ENCODE peak calls at places on chromosome 4, in five cellular contexts. One of them, this sample, is unnamed.

GRCh38 chr4:176753049-176753448 is 39.7 kb downstream of the VEGFC start:
- DNase-seq in ovary: no peak
- DNase-seq in uterus: no peak
- DNase-seq in thyroid gland: no peak
- DNase-seq in heart left ventricle: no peak
- DNase-seq in this sample: no peak

GRCh38 chr4:120636120-120636630 is 286.4 kb downstream of the PRDM5 start:
- DNase-seq in heart left ventricle: no peak
- DNase-seq in ovary: no peak
- DNase-seq in thyroid gland: no peak
- DNase-seq in uterus: no peak
- DNase-seq in this sample: no peak

GRCh38 chr4:137070614-137071013 is 461.7 kb downstream of the PCDH18 start:
- DNase-seq in ovary: no peak
- DNase-seq in uterus: no peak
- DNase-seq in heart left ventricle: no peak
- DNase-seq in thyroid gland: no peak
- DNase-seq in this sample: no peak

GRCh38 chr4:124868495-124868894 is 156.0 kb upstream of the ANKRD50 start:
- DNase-seq in uterus: no peak
- DNase-seq in heart left ventricle: no peak
- DNase-seq in thyroid gland: no peak
- DNase-seq in ovary: no peak
- DNase-seq in this sample: no peak

GRCh38 chr4:156838761-156839160 is 132.8 kb downstream of the PDGFC start:
- DNase-seq in ovary: no peak
- DNase-seq in thyroid gland: no peak
- DNase-seq in uterus: no peak
- DNase-seq in heart left ventricle: no peak
- DNase-seq in this sample: peak; percentile 5

GRCh38 chr4:43754566-43754965 is 694.0 kb downstream of the KCTD8 start:
- DNase-seq in ovary: no peak
- DNase-seq in heart left ventricle: no peak
- DNase-seq in uterus: no peak
- DNase-seq in thyroid gland: no peak
- DNase-seq in this sample: no peak

GRCh38 chr4:187283306-187283705 is 559.6 kb upstream of the FAT1 start:
- DNase-seq in uterus: no peak
- DNase-seq in heart left ventricle: no peak
- DNase-seq in ovary: no peak
- DNase-seq in thyroid gland: no peak
- DNase-seq in this sample: no peak

GRCh38 chr4:25569726-25570125 is 85.9 kb upstream of the SLC34A2 start:
- DNase-seq in thyroid gland: no peak
- DNase-seq in ovary: no peak
- DNase-seq in uterus: no peak
- DNase-seq in heart left ventricle: no peak
- DNase-seq in this sample: no peak

DNA sequence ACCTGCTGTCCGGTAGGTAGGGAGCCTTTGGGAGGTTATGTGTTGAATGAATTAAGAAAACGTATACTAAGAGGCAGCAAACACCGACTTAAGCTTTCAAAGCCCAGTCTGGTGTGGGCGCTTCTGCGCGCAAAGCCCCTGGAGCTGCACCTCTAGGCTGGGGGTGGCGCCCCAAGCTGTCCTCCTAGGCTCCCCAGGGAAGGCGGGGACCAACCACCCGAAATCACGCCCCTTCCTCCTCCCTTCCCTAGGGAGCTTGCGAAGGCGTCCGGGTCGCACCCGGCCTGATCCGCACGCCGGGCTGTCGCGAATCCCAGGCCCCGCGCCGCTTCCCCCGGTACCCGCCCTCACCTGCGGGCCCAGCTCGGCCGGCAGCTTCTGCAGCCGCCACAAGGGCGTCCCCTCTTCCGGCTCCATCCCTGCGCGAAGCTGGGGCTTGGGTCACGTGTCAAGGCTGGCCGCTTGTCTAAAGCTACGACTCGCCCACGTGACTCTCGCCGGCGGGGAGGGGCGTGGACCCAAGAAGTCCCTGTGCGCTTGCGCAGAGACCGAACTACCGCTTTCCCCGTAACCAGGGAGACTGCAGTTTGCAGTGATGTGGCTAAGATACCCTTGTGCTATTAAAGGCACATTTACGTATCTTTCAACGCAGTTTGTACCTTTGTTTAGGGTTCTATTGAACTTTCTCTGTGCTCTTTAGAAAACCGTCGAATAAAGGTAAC is at the start of gene COMMD8:
- DNase-seq in uterus: peak; percentile 97
- DNase-seq in thyroid gland: peak; percentile 97
- DNase-seq in ovary: peak; percentile 95
- DNase-seq in heart left ventricle: peak; percentile 95
- DNase-seq in this sample: peak; percentile 97
- TF ChIP-seq POLR2A in uterus: peak; percentile 69
- TF ChIP-seq POLR2A in thyroid gland: peak; percentile 78
- TF ChIP-seq POLR2A in ovary: peak; percentile 51
- TF ChIP-seq POLR2A in heart left ventricle: peak; percentile 82
- TF ChIP-seq POLR2A in this sample: peak; percentile 63

GRCh38 chr4:28082686-28083390 is 1222.2 kb downstream of the STIM2 start:
- DNase-seq in ovary: no peak
- DNase-seq in thyroid gland: no peak
- DNase-seq in uterus: no peak
- DNase-seq in heart left ventricle: no peak
- DNase-seq in this sample: no peak
- TF ChIP-seq POLR2A in ovary: no peak
- TF ChIP-seq POLR2A in thyroid gland: no peak
- TF ChIP-seq POLR2A in uterus: no peak
- TF ChIP-seq POLR2A in heart left ventricle: no peak
- TF ChIP-seq POLR2A in this sample: no peak

GRCh38 chr4:119046263-119046662 is 89.4 kb upstream of the MYOZ2 start:
- DNase-seq in heart left ventricle: peak; percentile 83
- DNase-seq in thyroid gland: peak; percentile 28
- DNase-seq in ovary: no peak
- DNase-seq in uterus: no peak
- DNase-seq in this sample: no peak
- TF ChIP-seq POLR2A in heart left ventricle: no peak
- TF ChIP-seq POLR2A in thyroid gland: no peak
- TF ChIP-seq POLR2A in ovary: no peak
- TF ChIP-seq POLR2A in uterus: no peak
- TF ChIP-seq POLR2A in this sample: no peak

GRCh38 chr4:110270492-110271197 is 72.2 kb upstream of the ELOVL6 start:
- DNase-seq in uterus: no peak
- DNase-seq in thyroid gland: no peak
- DNase-seq in ovary: no peak
- DNase-seq in heart left ventricle: no peak
- DNase-seq in this sample: no peak
- TF ChIP-seq POLR2A in uterus: no peak
- TF ChIP-seq POLR2A in thyroid gland: no peak
- TF ChIP-seq POLR2A in ovary: no peak
- TF ChIP-seq POLR2A in heart left ventricle: no peak
- TF ChIP-seq POLR2A in this sample: no peak

GRCh38 chr4:139078926-139079325 is 63.3 kb downstream of the NOCT start:
- DNase-seq in uterus: no peak
- DNase-seq in thyroid gland: no peak
- DNase-seq in ovary: no peak
- DNase-seq in heart left ventricle: no peak
- DNase-seq in this sample: no peak

GRCh38 chr4:139083533-139084424 is 68.2 kb downstream of the NOCT start:
- DNase-seq in thyroid gland: peak; percentile 94
- DNase-seq in heart left ventricle: peak; percentile 89
- DNase-seq in ovary: peak; percentile 88
- DNase-seq in uterus: peak; percentile 83
- DNase-seq in this sample: peak; percentile 95

GRCh38 chr4:139085141-139085540 is 69.6 kb downstream of the NOCT start:
- DNase-seq in ovary: no peak
- DNase-seq in thyroid gland: no peak
- DNase-seq in heart left ventricle: no peak
- DNase-seq in uterus: no peak
- DNase-seq in this sample: peak; percentile 42

GRCh38 chr4:139084425-139085093 is 69.0 kb downstream of the NOCT start:
- DNase-seq in uterus: no peak
- DNase-seq in thyroid gland: no peak
- DNase-seq in ovary: no peak
- DNase-seq in heart left ventricle: no peak
- DNase-seq in this sample: peak; percentile 65

GRCh38 chr4:139082750-139083532 is 67.4 kb downstream of the NOCT start:
- DNase-seq in thyroid gland: peak; percentile 97
- DNase-seq in ovary: peak; percentile 93
- DNase-seq in heart left ventricle: peak; percentile 95
- DNase-seq in uterus: peak; percentile 94
- DNase-seq in this sample: peak; percentile 97
- TF ChIP-seq POLR2A in thyroid gland: peak; percentile 61
- TF ChIP-seq POLR2A in ovary: peak; percentile 10
- TF ChIP-seq POLR2A in heart left ventricle: peak; percentile 47
- TF ChIP-seq POLR2A in uterus: no peak
- TF ChIP-seq POLR2A in this sample: peak; percentile 65